ENCODE peak calls at places on chromosome 15, in eight cellular contexts. Z, N, I, G, S, Q, D and U are unnamed samples.

GRCh38 chr15:75822685-75823278 is 20.5 kb upstream of the UBE2Q2 start:
- DNase-seq in Z (no peak), G (no peak), I (peak; percentile 73), Q (no peak), S (no peak), D (no peak), N (no peak), U (no peak)

GRCh38 chr15:88663216-88663615 is 24.4 kb downstream of the ISG20 start:
- DNase-seq in I (no peak), Z (no peak), Q (no peak), G (no peak), D (no peak), N (no peak), S (no peak), U (no peak)

GRCh38 chr15:62940755-62941361 is 101.7 kb upstream of the TPM1 start:
- DNase-seq in S (no peak), G (no peak), N (no peak), Q (peak; percentile 89), I (peak; percentile 96), D (no peak), Z (peak; percentile 78), U (no peak)

GRCh38 chr15:40047413-40048154 is 8.6 kb upstream of the SRP14 start:
- DNase-seq in I (peak; percentile 97), Q (no peak), S (no peak), D (peak; percentile 50), G (peak; percentile 25), N (peak; percentile 77), Z (no peak), U (peak; percentile 42)

GRCh38 chr15:85763157-85763556 is 31.6 kb downstream of the KLHL25 start:
- DNase-seq in G (no peak), Q (no peak), D (no peak), I (peak; percentile 61), S (no peak), Z (no peak), N (no peak), U (no peak)

GRCh38 chr15:57696146-57696545 is 10.4 kb upstream of the POLR2M start:
- DNase-seq in D (no peak), S (no peak), I (no peak), Z (no peak), N (no peak), Q (no peak), G (no peak), U (no peak)

GRCh38 chr15:41746802-41747201 is 27.5 kb upstream of the MAPKBP1 start:
- DNase-seq in Q (no peak), S (no peak), I (no peak), Z (no peak), D (no peak), N (no peak), G (no peak), U (no peak)

GRCh38 chr15:50229336-50229735 is 36.2 kb downstream of the HDC start:
- DNase-seq in S (no peak), D (no peak), N (no peak), Q (no peak), G (no peak), I (no peak), Z (no peak), U (no peak)

GRCh38 chr15:64247535-64247905 is 84.7 kb upstream of the PPIB start:
- DNase-seq in D (no peak), S (no peak), N (no peak), Z (no peak), I (no peak), Q (no peak), G (no peak), U (no peak)

GRCh38 chr15:48974865-48975264 is 11.1 kb upstream of the SHC4 start:
- DNase-seq in N (no peak), I (no peak), S (no peak), G (no peak), D (peak; percentile 6), Q (no peak), Z (no peak), U (no peak)

GRCh38 chr15:66647358-66647757 is 54.7 kb upstream of the SMAD6 start:
- DNase-seq in S (no peak), Z (no peak), N (no peak), I (no peak), G (no peak), Q (no peak), D (no peak), U (no peak)

GRCh38 chr15:25738171-25738792 is 124.8 kb downstream of the ATP10A start:
- DNase-seq in Q (no peak), I (peak; percentile 47), S (no peak), N (no peak), Z (no peak), G (no peak), D (no peak), U (no peak)

GRCh38 chr15:67907175-67907723 is 67.4 kb upstream of the RNU6-1 start:
- DNase-seq in I (no peak), S (no peak), N (no peak), Q (no peak), Z (no peak), G (no peak), D (no peak), U (no peak)

GRCh38 chr15:70466305-70466704 is 297.1 kb downstream of the UACA start:
- DNase-seq in G (no peak), D (no peak), Z (no peak), I (no peak), Q (no peak), S (no peak), N (no peak), U (no peak)